ENCODE peak calls at places on chromosomes 7 and 10, in six cellular contexts. N is neural progenitor cell, S is upper lobe of right lung, I is fibroblast of lung, Q is A549, G is psoas muscle. L is an unnamed sample.

GRCh38 chr10:84548869-84549268 is 220.5 kb downstream of the CCSER2 start:
- DNase-seq in N (peak; percentile 30), S (no peak), I (no peak), Q (no peak), G (no peak), L (no peak)

GRCh38 chr10:71840177-71840711 is 10.8 kb downstream of the PSAP start:
- DNase-seq in N (peak; percentile 98), S (no peak), I (peak; percentile 99), Q (peak; percentile 76), G (peak; percentile 75), L (no peak)

GRCh38 chr10:13670311-13670710 is 83.5 kb downstream of the PRPF18 start:
- DNase-seq in N (peak; percentile 52), S (no peak), I (no peak), Q (no peak), G (no peak), L (no peak)

GRCh38 chr10:49500420-49500819 is 38.5 kb downstream of the ERCC6 start:
- DNase-seq in N (no peak), S (no peak), I (no peak), Q (no peak), G (no peak), L (no peak)

GRCh38 chr7:33449847-33450246 is 320.5 kb downstream of the BBS9 start:
- DNase-seq in N (no peak), S (no peak), I (no peak), Q (no peak), G (no peak), L (no peak)

GRCh38 chr10:33010132-33011037 is 52.4 kb upstream of the ITGB1 start:
- DNase-seq in N (peak; percentile 47), S (no peak), I (peak; percentile 95), Q (peak; percentile 75), G (no peak), L (peak; percentile 19)

GRCh38 chr7:122155566-122155965 is 11.5 kb upstream of the AASS start:
- DNase-seq in N (no peak), S (no peak), I (peak; percentile 48), Q (no peak), G (no peak), L (no peak)

GRCh38 chr10:80552151-80552646 is 14.5 kb downstream of the SH2D4B start:
- DNase-seq in N (peak; percentile 89), S (no peak), I (no peak), Q (no peak), G (no peak), L (no peak)

GRCh38 chr7:47080816-47081215 is 501.1 kb downstream of the TNS3 start:
- DNase-seq in N (no peak), S (no peak), I (peak; percentile 50), Q (no peak), G (no peak), L (no peak)

GRCh38 chr7:87993269-87993668 is 59.2 kb downstream of the ADAM22 start:
- DNase-seq in N (no peak), S (no peak), I (no peak), Q (no peak), G (no peak), L (no peak)

GRCh38 chr10:64636461-64636860 is 1115.3 kb downstream of the REEP3 start:
- DNase-seq in N (no peak), S (no peak), I (no peak), Q (no peak), G (no peak), L (no peak)

GRCh38 chr7:1227071-1227804 is 5.4 kb upstream of the UNCX start:
- DNase-seq in N (peak; percentile 64), S (no peak), I (no peak), Q (no peak), G (no peak), L (no peak)
- TF ChIP-seq CTCF in N (no peak), S (no peak), I (no peak), Q (no peak), G (no peak), L (no peak)

DNA sequence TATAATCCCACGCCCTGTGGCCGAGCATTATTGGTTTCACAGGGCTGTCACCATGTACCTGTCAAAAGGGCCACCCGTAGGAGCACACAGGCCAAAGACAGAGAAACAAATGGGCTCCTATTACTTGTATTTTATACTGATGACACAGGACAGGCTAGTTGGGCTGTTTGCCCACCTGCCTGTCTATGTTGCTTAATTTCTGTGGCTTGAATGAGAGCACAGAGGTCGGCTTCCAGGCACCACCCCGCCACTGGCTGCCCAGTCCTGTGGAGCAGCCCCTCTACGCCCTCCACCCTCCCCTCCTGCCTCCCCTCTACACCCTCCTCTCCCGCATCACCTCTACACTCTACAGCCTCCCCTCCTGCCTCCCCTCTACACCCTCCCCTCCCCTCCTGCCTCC is 652.9 kb downstream of the SDK1 start:
- DNase-seq in N (no peak), S (no peak), I (no peak), Q (no peak), G (no peak), L (no peak)
- H3K9me3 ChIP-seq in N (no peaks in the 10 kb centered on the region), S (no peaks in the 10 kb centered on the region), I (no peaks in the 10 kb centered on the region), Q (no peaks in the 10 kb centered on the region), G (no peaks in the 10 kb centered on the region), L (no peaks in the 10 kb centered on the region)

GRCh38 chr10:62377026-62377415 is 2.9 kb downstream of the ZNF365 start:
- DNase-seq in N (no peak), S (no peak), I (no peak), Q (no peak), G (no peak), L (no peak)
- TF ChIP-seq CTCF in N (no peak), S (no peak), I (no peak), Q (no peak), G (no peak), L (no peak)

GRCh38 chr10:91864099-91864498 is 45.2 kb downstream of the FGFBP3 start:
- DNase-seq in N (no peak), S (no peak), I (no peak), Q (no peak), G (no peak), L (no peak)
- H3K9me3 ChIP-seq in N (no peaks in the 10 kb centered on the region), S (no peaks in the 10 kb centered on the region), I (no peaks in the 10 kb centered on the region), Q (no peaks in the 10 kb centered on the region), G (no peaks in the 10 kb centered on the region), L (no peaks in the 10 kb centered on the region)

GRCh38 chr7:46080595-46081159 is 159.6 kb upstream of the IGFBP3 start:
- DNase-seq in N (no peak), S (no peak), I (no peak), Q (no peak), G (no peak), L (no peak)
- TF ChIP-seq CTCF in N (no peak), S (no peak), I (no peak), Q (no peak), G (no peak), L (no peak)

GRCh38 chr7:272108-272615 is 17.8 kb upstream of the FOXL3 start:
- DNase-seq in N (no peak), S (no peak), I (no peak), Q (no peak), G (peak; percentile 32), L (no peak)

GRCh38 chr7:272631-273030 is 17.3 kb upstream of the FOXL3 start:
- DNase-seq in N (no peak), S (no peak), I (no peak), Q (no peak), G (peak; percentile 23), L (no peak)

GRCh38 chr7:274262-274661 is 15.7 kb upstream of the FOXL3 start:
- DNase-seq in N (no peak), S (no peak), I (no peak), Q (no peak), G (no peak), L (no peak)

GRCh38 chr7:271266-272107 is 18.5 kb upstream of the FOXL3 start:
- DNase-seq in N (no peak), S (no peak), I (peak; percentile 36), Q (no peak), G (no peak), L (no peak)

DNA sequence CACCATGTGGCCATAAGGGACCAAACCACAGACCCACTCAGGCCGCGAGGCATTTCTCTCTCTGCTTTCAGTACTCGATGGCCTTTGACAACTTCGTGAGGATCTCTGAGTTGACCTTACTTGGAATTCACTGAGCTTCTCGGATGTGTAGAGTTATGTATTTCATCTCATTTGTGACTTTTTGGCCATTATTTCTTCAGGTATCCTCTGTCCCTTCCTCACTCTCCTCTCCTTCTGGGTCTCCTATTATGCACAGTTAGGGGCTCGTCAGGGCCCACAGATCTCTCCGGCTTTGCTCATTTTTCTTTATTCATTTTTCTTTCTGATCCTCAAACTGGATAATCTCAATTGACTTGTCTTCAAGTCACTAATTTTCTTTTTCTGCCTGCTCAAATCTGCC is 16.6 kb upstream of the FOXL3 start:
- DNase-seq in N (no peak), S (no peak), I (no peak), Q (no peak), G (peak; percentile 18), L (no peak)
- H3K9me3 ChIP-seq in N (no peaks in the 10 kb centered on the region), S (no peaks in the 10 kb centered on the region), I (no peaks in the 10 kb centered on the region), Q (peaks cover 50% of the 10 kb centered on the region), G (no peaks in the 10 kb centered on the region), L (peaks cover 9% of the 10 kb centered on the region)

L was measured in CD4-positive, alpha-beta T cell.